ENCODE peak calls at places on chromosomes 1 and 21, in four cellular contexts. H is pancreas, O is esophagus squamous epithelium, G is HFF-Myc. T is an unnamed sample.

GRCh38 chr1:53305650-53306049 is 22.2 kb downstream of the LRP8 start:
- DNase-seq in G (no peak), H (no peak), O (no peak), T (no peak)

GRCh38 chr1:79355073-79355472 is 348.5 kb upstream of the ADGRL4 start:
- DNase-seq in H (no peak), G (no peak), O (no peak), T (no peak)

GRCh38 chr1:6667139-6667538 is 34.5 kb downstream of the DNAJC11 start:
- DNase-seq in G (no peak), O (no peak), H (no peak), T (no peak)

GRCh38 chr1:36465731-36466369 is 1.7 kb upstream of the MRPS15 start:
- DNase-seq in H (no peak), G (no peak), O (no peak), T (no peak)

GRCh38 chr1:157369808-157370521 is 182.3 kb downstream of the FCRL5 start:
- DNase-seq in O (no peak), G (peak; percentile 12), H (no peak), T (no peak)

GRCh38 chr1:220544901-220545303 is 17.0 kb downstream of the MARK1 start:
- DNase-seq in G (no peak), H (no peak), O (no peak), T (no peak)

GRCh38 chr1:237677979-237678378 is 212.7 kb downstream of the ZP4 start:
- DNase-seq in H (no peak), G (no peak), O (no peak), T (no peak)

GRCh38 chr1:154179951-154180687 is 11.8 kb downstream of the TPM3 start:
- DNase-seq in O (no peak), H (no peak), G (no peak), T (peak; percentile 53)

GRCh38 chr1:89890085-89890754 is 69.4 kb downstream of the LRRC8D start:
- DNase-seq in O (no peak), H (no peak), G (no peak), T (no peak)

GRCh38 chr1:185337221-185337620 is 20.2 kb upstream of the IVNS1ABP start:
- DNase-seq in G (no peak), H (no peak), O (no peak), T (no peak)

GRCh38 chr1:9476790-9477463 is 62.3 kb upstream of the SLC25A33 start:
- DNase-seq in G (no peak), O (no peak), H (no peak), T (no peak)

GRCh38 chr21:35422011-35422410 is 372.9 kb upstream of the RUNX1 start:
- DNase-seq in O (no peak), H (no peak), G (no peak), T (no peak)

GRCh38 chr1:206951318-206952105 is 5.2 kb upstream of the PIGR start:
- DNase-seq in H (no peak), G (no peak), O (no peak), T (no peak)

GRCh38 chr1:185526318-185527307 is 207.6 kb upstream of the HMCN1 start:
- DNase-seq in H (no peak), G (no peak), O (no peak), T (peak; percentile 13)

GRCh38 chr1:43708006-43708412 is 673 bp downstream of the ST3GAL3 start:
- DNase-seq in H (no peak), O (no peak), G (no peak), T (no peak)

GRCh38 chr1:203627819-203628184 is 1.2 kb downstream of the ATP2B4 start:
- DNase-seq in O (no peak), H (no peak), G (no peak), T (no peak)

GRCh38 chr1:83100133-83100532 is 898.8 kb downstream of the TTLL7 start:
- DNase-seq in G (no peak), H (no peak), O (no peak), T (no peak)

GRCh38 chr21:29443398-29444010 is 144.8 kb downstream of the BACH1 start:
- DNase-seq in H (no peak), O (no peak), G (no peak), T (no peak)

GRCh38 chr1:21338568-21339401 is 48.5 kb upstream of the ECE1 start:
- DNase-seq in G (no peak), O (no peak), H (peak; percentile 94), T (no peak)

GRCh38 chr21:16792155-16792554 is 720.7 kb upstream of the CXADR start:
- DNase-seq in H (no peak), O (no peak), G (no peak), T (no peak)

GRCh38 chr1:64173300-64173940 is 30.0 kb upstream of the UBE2U start:
- DNase-seq in O (no peak), H (peak; percentile 68), G (no peak), T (no peak)

GRCh38 chr1:224256642-224257041 is 73.3 kb downstream of the NVL start:
- DNase-seq in H (no peak), G (no peak), O (no peak), T (no peak)

GRCh38 chr1:190373705-190374336 is 103.8 kb downstream of the BRINP3 start:
- DNase-seq in H (no peak), G (no peak), O (no peak), T (no peak)

GRCh38 chr1:52167014-52167753 is 25.3 kb downstream of the ZFYVE9 start:
- DNase-seq in G (no peak), H (no peak), O (no peak), T (no peak)

GRCh38 chr21:33945652-33946270 is 30.2 kb upstream of the ATP5PO start:
- DNase-seq in G (no peak), O (no peak), H (no peak), T (no peak)

GRCh38 chr1:88787023-88787903 is 103.2 kb downstream of the PKN2 start:
- DNase-seq in O (no peak), G (no peak), H (no peak), T (peak; percentile 21)

GRCh38 chr1:1345384-1345783 is 3.8 kb downstream of the DVL1 start:
- DNase-seq in O (no peak), G (no peak), H (no peak), T (no peak)

DNA sequence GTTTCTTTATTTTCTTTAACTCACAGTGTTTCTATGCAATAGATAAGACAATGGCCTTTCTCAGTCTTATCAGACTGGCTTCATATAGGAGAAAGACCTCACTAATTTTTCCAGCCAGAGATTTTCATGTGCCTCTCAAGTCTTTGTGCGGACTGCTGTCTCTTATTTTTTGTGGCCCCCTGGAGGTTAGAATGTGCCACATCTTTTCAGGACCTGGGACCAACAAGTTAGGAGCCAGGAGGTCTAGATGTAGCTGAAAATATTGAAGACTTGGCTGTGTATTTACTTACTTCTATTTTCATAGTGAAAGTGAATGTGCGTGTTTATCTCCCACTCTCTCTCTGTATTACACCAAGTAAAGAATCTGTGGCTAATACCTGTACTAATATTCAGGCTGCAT is 42.1 kb upstream of the CFHR3 start:
- DNase-seq in H (no peak), G (no peak), O (no peak), T (no peak)
- TF ChIP-seq CTCF in H (peak; percentile 3), G (peak; percentile 29), O (no peak), T (peak; percentile 18)

GRCh38 chr1:162391790-162392563 is 10.4 kb downstream of the C1orf226 start:
- DNase-seq in G (no peak), O (no peak), H (no peak), T (no peak)
- H3K4me3 ChIP-seq in G (no peak overlapping the region), O (no peak overlapping the region), H (no peak overlapping the region), T (no peak overlapping the region)

GRCh38 chr21:41069305-41069642 is 98.7 kb upstream of the BACE2 start:
- DNase-seq in G (no peak), H (no peak), O (no peak), T (no peak)
- TF ChIP-seq CTCF in G (no peak), H (no peak), O (no peak), T (no peak)

GRCh38 chr1:234722267-234722704 is 112.3 kb upstream of the IRF2BP2 start:
- DNase-seq in O (no peak), H (no peak), G (peak; percentile 24), T (no peak)
- H3K4me3 ChIP-seq in O (peak overlapping the region; percentile 53), H (no peak overlapping the region), G (peak overlapping the region; percentile 0), T (no peak overlapping the region)

GRCh38 chr1:38026592-38027200 is 14.2 kb downstream of the UTP11 start:
- DNase-seq in H (no peak), G (no peak), O (no peak), T (no peak)
- TF ChIP-seq CTCF in H (peak; percentile 44), G (peak; percentile 76), O (peak; percentile 89), T (peak; percentile 78)

DNA sequence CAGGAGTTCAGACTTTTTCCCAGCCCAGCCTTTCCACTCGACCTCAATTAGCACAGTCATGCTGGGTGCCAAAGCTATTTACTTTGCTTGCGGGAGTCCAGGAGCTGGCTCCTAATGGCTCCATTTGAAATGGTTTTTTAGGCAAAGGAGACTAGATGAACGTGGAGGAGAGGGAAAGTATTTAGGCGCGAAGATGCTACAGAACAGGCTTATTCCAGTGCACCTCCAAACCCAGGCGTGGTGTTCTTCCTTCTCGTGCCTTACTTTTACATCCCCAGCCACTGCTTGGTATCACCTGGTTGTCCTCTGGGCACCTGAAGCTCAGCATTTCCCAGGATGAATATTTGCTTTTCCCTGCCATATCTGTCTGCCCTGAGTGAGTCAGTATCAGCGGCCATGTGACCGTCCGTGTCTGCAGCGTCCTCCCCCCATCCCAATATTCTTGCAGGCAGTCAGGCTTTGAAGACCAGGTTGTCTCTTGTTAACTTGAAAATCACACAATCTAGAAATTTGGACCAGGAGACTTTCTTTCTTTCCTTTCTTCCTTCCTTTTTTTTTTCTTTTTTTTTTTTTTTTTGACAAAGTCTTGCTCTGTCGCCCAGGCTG is 198.5 kb downstream of the DYRK1A start:
- DNase-seq in G (peak; percentile 10), H (no peak), O (no peak), T (no peak)
- H3K4me3 ChIP-seq in G (peak overlapping the region; percentile 54), H (no peak overlapping the region), O (peak overlapping the region; percentile 74), T (no peak overlapping the region)

GRCh38 chr1:170126691-170127090 is 19.1 kb upstream of the NTMT2 start:
- DNase-seq in H (no peak), G (peak; percentile 27), O (no peak), T (peak; percentile 23)
- TF ChIP-seq CTCF in H (no peak), G (no peak), O (no peak), T (peak; percentile 17)

GRCh38 chr1:228486596-228487335 is 416 bp upstream of the RNF187 start:
- DNase-seq in G (peak; percentile 69), H (peak; percentile 51), O (peak; percentile 46), T (peak; percentile 96)

GRCh38 chr1:228488818-228489674 is 1.9 kb downstream of the RNF187 start:
- DNase-seq in O (no peak), G (no peak), H (no peak), T (no peak)

GRCh38 chr1:228490120-228491078 is 3.2 kb downstream of the RNF187 start:
- DNase-seq in O (no peak), G (no peak), H (no peak), T (no peak)

GRCh38 chr1:228488107-228488817 is 1.1 kb downstream of the RNF187 start:
- DNase-seq in O (no peak), G (no peak), H (no peak), T (no peak)

DNA sequence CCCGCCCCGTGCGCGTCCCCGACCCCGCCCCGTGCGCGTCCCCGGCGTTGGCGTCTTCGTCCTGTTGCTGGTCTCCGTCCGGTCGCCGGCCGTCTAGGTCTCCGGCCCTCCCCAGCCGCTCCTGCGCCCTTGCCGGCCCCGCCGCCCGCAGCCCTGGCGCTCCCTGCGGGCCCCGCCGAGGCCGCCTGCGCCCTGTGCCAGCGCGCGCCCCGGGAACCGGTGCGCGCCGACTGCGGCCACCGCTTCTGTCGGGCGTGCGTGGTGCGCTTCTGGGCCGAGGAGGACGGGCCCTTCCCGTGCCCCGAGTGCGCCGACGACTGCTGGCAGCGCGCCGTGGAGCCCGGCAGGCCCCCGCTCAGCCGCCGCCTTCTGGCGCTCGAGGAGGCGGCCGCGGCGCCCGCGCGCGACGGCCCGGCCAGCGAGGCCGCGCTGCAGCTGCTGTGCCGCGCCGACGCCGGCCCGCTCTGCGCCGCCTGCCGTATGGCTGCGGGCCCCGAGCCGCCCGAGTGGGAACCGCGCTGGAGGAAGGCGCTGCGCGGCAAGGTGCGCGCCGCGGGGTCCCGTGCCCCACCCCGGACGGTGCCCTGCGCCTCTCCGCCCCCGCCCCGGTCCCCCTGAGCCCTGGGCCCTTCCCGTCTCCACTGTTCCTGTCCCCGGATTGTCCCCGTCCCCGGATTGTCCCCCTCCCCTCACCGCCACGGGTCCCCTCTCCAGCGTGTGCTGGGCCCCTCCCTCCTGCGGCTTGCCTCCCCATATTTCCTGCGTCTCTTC is at the start of gene RNF187:
- DNase-seq in O (no peak), H (peak; percentile 86), G (no peak), T (no peak)
- H3K4me3 ChIP-seq in O (peak within 1 kb of the TSS; percentile 80), H (peak within 1 kb of the TSS; percentile 98), G (peak within 1 kb of the TSS; percentile 96), T (peak within 1 kb of the TSS; percentile 81)